ENCODE peak calls at places on chromosomes 7 and 10, in seven cellular contexts. T, O, X, H, K, M and R are unnamed samples.

GRCh38 chr10:22345301-22346086 is at the start of gene SPAG6:
- DNase-seq in T (no peak), O (no peak), X (peak), H (peak), K (no peak), M (no peak), R (peak)

GRCh38 chr10:94288361-94289116 is 74.2 kb downstream of the NOC3L start:
- DNase-seq in T (no peak), O (no peak), X (no peak), H (no peak), K (no peak), M (no peak), R (no peak)

GRCh38 chr10:69685802-69686585 is 55.9 kb downstream of the FAM241B start:
- DNase-seq in T (no peak), O (no peak), X (no peak), H (no peak), K (no peak), M (no peak), R (peak)

GRCh38 chr7:30968747-30969603 is 5.2 kb downstream of the GHRHR start:
- DNase-seq in T (no peak), O (no peak), X (no peak), H (no peak), K (no peak), M (no peak), R (peak)

GRCh38 chr10:117631276-117632151 is 89.0 kb downstream of the EMX2 start:
- DNase-seq in T (no peak), O (no peak), X (no peak), H (no peak), K (no peak), M (no peak), R (no peak)

GRCh38 chr7:897771-898376 is 21.5 kb downstream of the GET4 start:
- DNase-seq in T (no peak), O (no peak), X (peak), H (no peak), K (no peak), M (no peak), R (no peak)

GRCh38 chr10:47098964-47099363 is 187.7 kb downstream of the PTPN20 start:
- DNase-seq in T (no peak), O (no peak), X (no peak), H (no peak), K (no peak), M (no peak), R (no peak)

GRCh38 chr10:114754445-114755320 is 66.9 kb upstream of the FHIP2A start:
- DNase-seq in T (no peak), O (no peak), X (no peak), H (no peak), K (no peak), M (peak), R (no peak)

GRCh38 chr7:20064181-20064970 is 152.8 kb downstream of the MACC1 start:
- DNase-seq in T (no peak), O (no peak), X (no peak), H (no peak), K (no peak), M (peak), R (no peak)

GRCh38 chr7:98788921-98789320 is 80.9 kb downstream of the TMEM130 start:
- DNase-seq in T (no peak), O (peak), X (no peak), H (no peak), K (no peak), M (no peak), R (peak)

GRCh38 chr10:132329565-132330485 is 2.2 kb upstream of the LRRC27 start:
- DNase-seq in T (peak), O (no peak), X (no peak), H (peak), K (no peak), M (peak), R (peak)

GRCh38 chr10:79610601-79611191 is at the start of gene SFTPA1:
- DNase-seq in T (no peak), O (no peak), X (no peak), H (no peak), K (no peak), M (no peak), R (no peak)

GRCh38 chr7:8176370-8177081 is 85.4 kb downstream of the ICA1 start:
- DNase-seq in T (no peak), O (no peak), X (no peak), H (peak), K (peak), M (no peak), R (no peak)

GRCh38 chr7:6175642-6176041 is 96.8 kb downstream of the CYTH3 start:
- DNase-seq in T (no peak), O (peak), X (no peak), H (peak), K (no peak), M (peak), R (no peak)

GRCh38 chr7:82729172-82730030 is 285.8 kb upstream of the CACNA2D1 start:
- DNase-seq in T (no peak), O (no peak), X (no peak), H (no peak), K (no peak), M (peak), R (no peak)

GRCh38 chr10:77263700-77264099 is 373.9 kb downstream of the KCNMA1 start:
- DNase-seq in T (no peak), O (no peak), X (no peak), H (no peak), K (no peak), M (no peak), R (no peak)

GRCh38 chr7:131016230-131016629 is 282.2 kb upstream of the KLF14 start:
- DNase-seq in T (no peak), O (no peak), X (no peak), H (no peak), K (no peak), M (no peak), R (no peak)

GRCh38 chr7:75688200-75689136 is 50.3 kb downstream of the HIP1 start:
- DNase-seq in T (no peak), O (no peak), X (no peak), H (no peak), K (no peak), M (no peak), R (no peak)